ENCODE peak calls at places on chromosomes 4 and X, in eight cellular contexts. One of them, this sample, is unnamed.

GRCh38 chr4:24470681-24471622 is 113.4 kb downstream of the DHX15 start:
- DNase-seq in tibial nerve: peak; percentile 35
- DNase-seq in H1: peak; percentile 67
- DNase-seq in SK-N-SH: peak; percentile 63
- DNase-seq in transverse colon: peak; percentile 11
- DNase-seq in sigmoid colon: peak; percentile 72
- DNase-seq in GM12878: no peak
- DNase-seq in upper lobe of left lung: peak; percentile 88
- DNase-seq in this sample: no peak

GRCh38 chr4:29336851-29337250 is 1383.3 kb upstream of the PCDH7 start:
- DNase-seq in tibial nerve: no peak
- DNase-seq in H1: no peak
- DNase-seq in SK-N-SH: no peak
- DNase-seq in transverse colon: no peak
- DNase-seq in sigmoid colon: no peak
- DNase-seq in GM12878: no peak
- DNase-seq in upper lobe of left lung: no peak
- DNase-seq in this sample: no peak

GRCh38 chr4:139552908-139553307 is 3.1 kb downstream of the SETD7 start:
- DNase-seq in tibial nerve: peak; percentile 36
- DNase-seq in H1: no peak
- DNase-seq in SK-N-SH: no peak
- DNase-seq in transverse colon: no peak
- DNase-seq in sigmoid colon: no peak
- DNase-seq in GM12878: no peak
- DNase-seq in upper lobe of left lung: no peak
- DNase-seq in this sample: no peak

GRCh38 chr4:185500035-185500434 is 28.5 kb upstream of the CCDC110 start:
- DNase-seq in tibial nerve: no peak
- DNase-seq in H1: no peak
- DNase-seq in SK-N-SH: no peak
- DNase-seq in transverse colon: no peak
- DNase-seq in sigmoid colon: no peak
- DNase-seq in GM12878: no peak
- DNase-seq in upper lobe of left lung: peak; percentile 44
- DNase-seq in this sample: no peak

GRCh38 chr4:47577779-47578553 is 92.9 kb downstream of the ATP10D start:
- DNase-seq in tibial nerve: peak; percentile 23
- DNase-seq in H1: no peak
- DNase-seq in SK-N-SH: no peak
- DNase-seq in transverse colon: no peak
- DNase-seq in sigmoid colon: peak; percentile 73
- DNase-seq in GM12878: no peak
- DNase-seq in upper lobe of left lung: no peak
- DNase-seq in this sample: no peak

GRCh38 chr4:5993063-5993745 is 25.0 kb downstream of the C4orf50 start:
- DNase-seq in tibial nerve: no peak
- DNase-seq in H1: no peak
- DNase-seq in SK-N-SH: no peak
- DNase-seq in transverse colon: no peak
- DNase-seq in sigmoid colon: peak; percentile 45
- DNase-seq in GM12878: no peak
- DNase-seq in upper lobe of left lung: no peak
- DNase-seq in this sample: peak; percentile 50

GRCh38 chr4:138510053-138510452 is 267.9 kb upstream of the SLC7A11 start:
- DNase-seq in tibial nerve: no peak
- DNase-seq in H1: no peak
- DNase-seq in SK-N-SH: no peak
- DNase-seq in transverse colon: no peak
- DNase-seq in sigmoid colon: no peak
- DNase-seq in GM12878: no peak
- DNase-seq in upper lobe of left lung: no peak
- DNase-seq in this sample: no peak

GRCh38 chrX:24242649-24243556 is 71.0 kb downstream of the SUPT20HL2 start:
- DNase-seq in tibial nerve: peak; percentile 71
- DNase-seq in H1: no peak
- DNase-seq in SK-N-SH: no peak
- DNase-seq in transverse colon: peak; percentile 60
- DNase-seq in sigmoid colon: peak; percentile 90
- DNase-seq in GM12878: peak; percentile 95
- DNase-seq in upper lobe of left lung: no peak
- DNase-seq in this sample: peak; percentile 80

GRCh38 chrX:40539214-40540142 is 41.3 kb upstream of the ATP6AP2 start:
- DNase-seq in tibial nerve: peak; percentile 9
- DNase-seq in H1: peak; percentile 70
- DNase-seq in SK-N-SH: no peak
- DNase-seq in transverse colon: peak; percentile 49
- DNase-seq in sigmoid colon: peak; percentile 67
- DNase-seq in GM12878: peak; percentile 56
- DNase-seq in upper lobe of left lung: no peak
- DNase-seq in this sample: peak; percentile 78

GRCh38 chr4:16225996-16226815 is at the start of gene TAPT1:
- DNase-seq in tibial nerve: peak; percentile 69
- DNase-seq in H1: peak; percentile 83
- DNase-seq in SK-N-SH: peak; percentile 93
- DNase-seq in transverse colon: peak; percentile 87
- DNase-seq in sigmoid colon: peak; percentile 89
- DNase-seq in GM12878: no peak
- DNase-seq in upper lobe of left lung: peak; percentile 97
- DNase-seq in this sample: peak; percentile 85

GRCh38 chrX:63282828-63283227 is 68.3 kb downstream of the SPIN4 start:
- DNase-seq in tibial nerve: no peak
- DNase-seq in H1: no peak
- DNase-seq in SK-N-SH: no peak
- DNase-seq in transverse colon: no peak
- DNase-seq in sigmoid colon: no peak
- DNase-seq in GM12878: no peak
- DNase-seq in upper lobe of left lung: no peak
- DNase-seq in this sample: no peak

GRCh38 chrX:11531226-11531625 is 134.5 kb downstream of the ARHGAP6 start:
- DNase-seq in tibial nerve: no peak
- DNase-seq in H1: no peak
- DNase-seq in SK-N-SH: no peak
- DNase-seq in transverse colon: no peak
- DNase-seq in sigmoid colon: no peak
- DNase-seq in GM12878: no peak
- DNase-seq in upper lobe of left lung: no peak
- DNase-seq in this sample: no peak

GRCh38 chr4:129110931-129111330 is 15.0 kb downstream of the C4orf33 start:
- DNase-seq in tibial nerve: no peak
- DNase-seq in H1: no peak
- DNase-seq in SK-N-SH: no peak
- DNase-seq in transverse colon: no peak
- DNase-seq in sigmoid colon: no peak
- DNase-seq in GM12878: no peak
- DNase-seq in upper lobe of left lung: no peak
- DNase-seq in this sample: no peak

GRCh38 chrX:63889001-63889400 is 104.0 kb upstream of the ARHGEF9 start:
- DNase-seq in tibial nerve: no peak
- DNase-seq in H1: no peak
- DNase-seq in SK-N-SH: no peak
- DNase-seq in transverse colon: no peak
- DNase-seq in sigmoid colon: no peak
- DNase-seq in GM12878: no peak
- DNase-seq in upper lobe of left lung: no peak
- DNase-seq in this sample: no peak

GRCh38 chrX:3136161-3136961 is 95.1 kb downstream of the ARSF start:
- DNase-seq in tibial nerve: no peak
- DNase-seq in H1: peak; percentile 42
- DNase-seq in SK-N-SH: no peak
- DNase-seq in transverse colon: no peak
- DNase-seq in sigmoid colon: no peak
- DNase-seq in GM12878: no peak
- DNase-seq in upper lobe of left lung: no peak
- DNase-seq in this sample: no peak

GRCh38 chr4:48877827-48878535 is 28.6 kb downstream of the OCIAD2 start:
- DNase-seq in tibial nerve: no peak
- DNase-seq in H1: no peak
- DNase-seq in SK-N-SH: no peak
- DNase-seq in transverse colon: no peak
- DNase-seq in sigmoid colon: no peak
- DNase-seq in GM12878: no peak
- DNase-seq in upper lobe of left lung: no peak
- DNase-seq in this sample: no peak

GRCh38 chr4:109410226-109410625 is 23.4 kb upstream of the SEC24B start:
- DNase-seq in tibial nerve: no peak
- DNase-seq in H1: no peak
- DNase-seq in SK-N-SH: no peak
- DNase-seq in transverse colon: no peak
- DNase-seq in sigmoid colon: no peak
- DNase-seq in GM12878: no peak
- DNase-seq in upper lobe of left lung: no peak
- DNase-seq in this sample: no peak

GRCh38 chr4:109408711-109409110 is 24.9 kb upstream of the SEC24B start:
- DNase-seq in tibial nerve: no peak
- DNase-seq in H1: no peak
- DNase-seq in SK-N-SH: no peak
- DNase-seq in transverse colon: no peak
- DNase-seq in sigmoid colon: no peak
- DNase-seq in GM12878: no peak
- DNase-seq in upper lobe of left lung: no peak
- DNase-seq in this sample: no peak

GRCh38 chr4:109410776-109411175 is 22.8 kb upstream of the SEC24B start:
- DNase-seq in tibial nerve: no peak
- DNase-seq in H1: no peak
- DNase-seq in SK-N-SH: no peak
- DNase-seq in transverse colon: no peak
- DNase-seq in sigmoid colon: no peak
- DNase-seq in GM12878: no peak
- DNase-seq in upper lobe of left lung: no peak
- DNase-seq in this sample: no peak

GRCh38 chr4:109411964-109412363 is 21.7 kb upstream of the SEC24B start:
- DNase-seq in tibial nerve: no peak
- DNase-seq in H1: no peak
- DNase-seq in SK-N-SH: no peak
- DNase-seq in transverse colon: no peak
- DNase-seq in sigmoid colon: no peak
- DNase-seq in GM12878: no peak
- DNase-seq in upper lobe of left lung: no peak
- DNase-seq in this sample: no peak

GRCh38 chr4:109406337-109406931 is 27.2 kb upstream of the SEC24B start:
- DNase-seq in tibial nerve: peak; percentile 61
- DNase-seq in H1: no peak
- DNase-seq in SK-N-SH: peak; percentile 29
- DNase-seq in transverse colon: no peak
- DNase-seq in sigmoid colon: no peak
- DNase-seq in GM12878: no peak
- DNase-seq in upper lobe of left lung: no peak
- DNase-seq in this sample: no peak
- TF ChIP-seq EP300 in tibial nerve: no peak
- TF ChIP-seq EP300 in H1: no peak
- TF ChIP-seq EP300 in SK-N-SH: no peak
- TF ChIP-seq EP300 in transverse colon: no peak
- TF ChIP-seq EP300 in sigmoid colon: no peak
- TF ChIP-seq EP300 in GM12878: no peak
- TF ChIP-seq EP300 in upper lobe of left lung: no peak
- TF ChIP-seq EP300 in this sample: no peak

GRCh38 chr4:1739358-1739757 is 18.0 kb downstream of the TACC3 start:
- DNase-seq in tibial nerve: no peak
- DNase-seq in H1: no peak
- DNase-seq in SK-N-SH: no peak
- DNase-seq in transverse colon: no peak
- DNase-seq in sigmoid colon: no peak
- DNase-seq in GM12878: no peak
- DNase-seq in upper lobe of left lung: peak; percentile 71
- DNase-seq in this sample: no peak
- H3K36me3 ChIP-seq in tibial nerve: peaks cover 9% of the 10 kb centered on the region
- H3K36me3 ChIP-seq in H1: peaks cover 73% of the 10 kb centered on the region
- H3K36me3 ChIP-seq in SK-N-SH: peaks cover 53% of the 10 kb centered on the region
- H3K36me3 ChIP-seq in transverse colon: no peaks in the 10 kb centered on the region
- H3K36me3 ChIP-seq in sigmoid colon: peaks cover 43% of the 10 kb centered on the region
- H3K36me3 ChIP-seq in GM12878: peaks cover 60% of the 10 kb centered on the region
- H3K36me3 ChIP-seq in upper lobe of left lung: peaks cover 3% of the 10 kb centered on the region
- H3K36me3 ChIP-seq in this sample: peaks cover 62% of the 10 kb centered on the region

GRCh38 chr4:131344761-131345160 is 1804.3 kb upstream of the PCDH10 start:
- DNase-seq in tibial nerve: no peak
- DNase-seq in H1: no peak
- DNase-seq in SK-N-SH: no peak
- DNase-seq in transverse colon: no peak
- DNase-seq in sigmoid colon: no peak
- DNase-seq in GM12878: no peak
- DNase-seq in upper lobe of left lung: no peak
- DNase-seq in this sample: no peak
- TF ChIP-seq EP300 in tibial nerve: no peak
- TF ChIP-seq EP300 in H1: no peak
- TF ChIP-seq EP300 in SK-N-SH: no peak
- TF ChIP-seq EP300 in transverse colon: no peak
- TF ChIP-seq EP300 in sigmoid colon: no peak
- TF ChIP-seq EP300 in GM12878: no peak
- TF ChIP-seq EP300 in upper lobe of left lung: no peak
- TF ChIP-seq EP300 in this sample: no peak

DNA sequence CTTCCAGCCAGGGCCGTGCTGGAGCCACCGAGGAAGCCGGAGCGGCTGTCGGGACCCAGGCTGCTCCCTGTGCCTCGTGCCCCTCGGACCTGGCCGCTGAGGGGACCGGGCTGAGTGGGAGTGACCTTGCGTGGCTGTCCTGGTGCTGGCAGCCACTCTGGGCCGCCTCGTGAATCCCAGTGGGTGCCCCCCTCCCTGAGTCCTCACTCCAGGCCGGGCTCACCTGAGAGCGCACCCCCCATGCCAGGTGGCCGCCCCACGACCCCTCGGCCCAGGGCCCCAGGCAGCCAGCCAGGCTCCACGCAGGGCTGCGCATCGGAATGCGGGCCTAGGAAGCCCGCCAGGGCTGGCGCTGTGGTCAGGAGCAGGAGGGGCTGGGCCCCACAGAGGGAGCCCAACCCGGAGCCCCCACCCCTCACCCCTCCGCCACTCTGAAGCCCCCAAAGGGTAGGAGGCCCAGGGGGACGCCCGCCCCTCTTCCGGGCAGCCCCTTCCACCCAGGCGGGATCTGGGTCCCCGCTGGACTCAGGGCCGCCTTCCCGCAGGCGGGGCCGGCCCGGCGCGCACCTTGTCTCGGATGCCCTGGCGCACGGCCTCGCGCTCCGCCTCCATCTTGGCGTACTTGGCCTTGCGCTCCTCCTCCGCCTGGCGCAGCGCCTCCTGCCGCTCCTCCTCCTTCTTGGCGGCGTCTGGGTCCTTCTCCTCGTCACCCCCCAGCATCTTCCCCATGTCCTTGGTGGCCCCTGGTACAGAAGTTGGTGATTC is 33.9 kb downstream of the CPLX1 start:
- DNase-seq in tibial nerve: no peak
- DNase-seq in H1: no peak
- DNase-seq in SK-N-SH: no peak
- DNase-seq in transverse colon: peak; percentile 55
- DNase-seq in sigmoid colon: no peak
- DNase-seq in GM12878: no peak
- DNase-seq in upper lobe of left lung: peak; percentile 91
- DNase-seq in this sample: no peak
- H3K36me3 ChIP-seq in tibial nerve: no peaks in the 10 kb centered on the region
- H3K36me3 ChIP-seq in H1: no peaks in the 10 kb centered on the region
- H3K36me3 ChIP-seq in SK-N-SH: no peaks in the 10 kb centered on the region
- H3K36me3 ChIP-seq in transverse colon: no peaks in the 10 kb centered on the region
- H3K36me3 ChIP-seq in sigmoid colon: no peaks in the 10 kb centered on the region
- H3K36me3 ChIP-seq in GM12878: no peaks in the 10 kb centered on the region
- H3K36me3 ChIP-seq in upper lobe of left lung: no peaks in the 10 kb centered on the region
- H3K36me3 ChIP-seq in this sample: no peaks in the 10 kb centered on the region

GRCh38 chr4:146522862-146523205 is 1.1 kb upstream of the SLC10A7 start:
- DNase-seq in tibial nerve: no peak
- DNase-seq in H1: no peak
- DNase-seq in SK-N-SH: no peak
- DNase-seq in transverse colon: no peak
- DNase-seq in sigmoid colon: no peak
- DNase-seq in GM12878: no peak
- DNase-seq in upper lobe of left lung: no peak
- DNase-seq in this sample: no peak
- TF ChIP-seq EP300 in tibial nerve: no peak
- TF ChIP-seq EP300 in H1: no peak
- TF ChIP-seq EP300 in SK-N-SH: no peak
- TF ChIP-seq EP300 in transverse colon: no peak
- TF ChIP-seq EP300 in sigmoid colon: no peak
- TF ChIP-seq EP300 in GM12878: no peak
- TF ChIP-seq EP300 in upper lobe of left lung: no peak
- TF ChIP-seq EP300 in this sample: no peak

This sample was measured in suprapubic skin.